ENCODE peak calls at places on chromosomes 4 and X, in four cellular contexts. V is neuronal stem cell, D is H9, N is colonic mucosa. J is an unnamed sample.

GRCh38 chr4:74005528-74005927 is 7.1 kb upstream of the CXCL5 start:
- DNase-seq in V (no peak), N (no peak), D (no peak), J (no peak)

GRCh38 chrX:136646602-136647239 is 1.2 kb upstream of the CD40LG start:
- DNase-seq in N (no peak), V (no peak), D (no peak), J (no peak)

GRCh38 chrX:9577555-9577954 is 112.7 kb downstream of the TBL1X start:
- DNase-seq in D (no peak), V (no peak), N (no peak), J (no peak)

GRCh38 chr4:113979157-113979972 is at the start of gene ARSJ:
- DNase-seq in D (peak; percentile 69), V (peak; percentile 63), N (peak; percentile 63), J (peak; percentile 87)

GRCh38 chr4:71259911-71260331 is 78.9 kb upstream of the SLC4A4 start:
- DNase-seq in N (no peak), D (no peak), V (no peak), J (no peak)

GRCh38 chr4:107831140-107831539 is 6.4 kb downstream of the SGMS2 start:
- DNase-seq in D (no peak), V (no peak), N (no peak), J (no peak)

GRCh38 chr4:2743518-2744445 is 12.4 kb downstream of the TNIP2 start:
- DNase-seq in V (no peak), N (peak; percentile 84), D (no peak), J (peak; percentile 64)

GRCh38 chrX:119726900-119727555 is 31.4 kb upstream of the SOWAHD start:
- DNase-seq in N (no peak), V (no peak), D (no peak), J (no peak)

GRCh38 chr4:110198472-110199419 is at the start of gene ELOVL6:
- DNase-seq in D (peak; percentile 91), V (peak; percentile 94), N (peak; percentile 78), J (peak; percentile 87)

GRCh38 chr4:39576268-39576667 is 49.0 kb upstream of the UGDH start:
- DNase-seq in V (no peak), D (peak; percentile 30), N (no peak), J (no peak)

GRCh38 chr4:189979196-189980047 is 38.8 kb downstream of the FRG1 start:
- DNase-seq in D (peak; percentile 32), V (no peak), N (no peak), J (peak; percentile 56)

GRCh38 chr4:6916587-6917444 is 7.2 kb downstream of the TBC1D14 start:
- DNase-seq in N (peak; percentile 85), D (no peak), V (no peak), J (peak; percentile 89)

GRCh38 chrX:129091097-129091496 is 432.2 kb downstream of the SMARCA1 start:
- DNase-seq in N (no peak), V (no peak), D (peak; percentile 88), J (no peak)

GRCh38 chr4:33262809-33263208 is 2542.6 kb downstream of the PCDH7 start:
- DNase-seq in N (no peak), V (no peak), D (no peak), J (no peak)

GRCh38 chr4:39698424-39699009 is 581 bp downstream of the UBE2K start:
- DNase-seq in V (no peak), N (peak; percentile 68), D (peak; percentile 61), J (no peak)

GRCh38 chrX:39675619-39676018 is 422.1 kb downstream of the BCOR start:
- DNase-seq in V (no peak), N (peak; percentile 44), D (no peak), J (peak; percentile 90)

GRCh38 chrX:5644786-5645185 is 583.9 kb downstream of the NLGN4X start:
- DNase-seq in N (no peak), V (no peak), D (peak; percentile 29), J (no peak)

GRCh38 chrX:103254921-103255455 is at the start of gene TCEAL8:
- DNase-seq in D (peak; percentile 90), V (peak; percentile 50), N (peak; percentile 80), J (peak; percentile 91)

GRCh38 chr4:154329268-154329858 is 162.2 kb downstream of the DCHS2 start:
- DNase-seq in V (no peak), N (no peak), D (no peak), J (no peak)

GRCh38 chr4:186149872-186150271 is 41.5 kb upstream of the CYP4V2 start:
- DNase-seq in V (no peak), N (peak; percentile 49), D (peak; percentile 93), J (peak; percentile 87)

GRCh38 chr4:149735796-149736195 is 79.8 kb downstream of the IQCM start:
- DNase-seq in V (no peak), N (no peak), D (no peak), J (no peak)

GRCh38 chrX:153874366-153875125 is 11.4 kb downstream of the L1CAM start:
- DNase-seq in D (no peak), N (no peak), V (no peak), J (peak; percentile 33)

GRCh38 chr4:182212211-182212761 is 30.9 kb upstream of the TENM3 start:
- DNase-seq in V (peak; percentile 24), D (no peak), N (no peak), J (no peak)

GRCh38 chr4:165297626-165298025 is 29.8 kb upstream of the MSMO1 start:
- DNase-seq in D (no peak), V (no peak), N (no peak), J (no peak)

GRCh38 chr4:110381784-110382183 is 94.2 kb upstream of the ENPEP start:
- DNase-seq in V (no peak), D (no peak), N (no peak), J (no peak)

GRCh38 chrX:117996918-117997480 is 119.6 kb downstream of the KLHL13 start:
- DNase-seq in D (no peak), N (no peak), V (no peak), J (no peak)

GRCh38 chr4:41160010-41160789 is 54.1 kb downstream of the APBB2 start:
- DNase-seq in V (no peak), D (peak; percentile 53), N (no peak), J (no peak)

GRCh38 chrX:51148848-51149247 is 183.8 kb upstream of the NUDT10 start:
- DNase-seq in D (peak; percentile 60), V (no peak), N (no peak), J (no peak)

GRCh38 chrX:51144828-51145442 is 187.7 kb upstream of the NUDT10 start:
- DNase-seq in D (peak; percentile 51), N (peak; percentile 41), V (peak; percentile 45), J (no peak)
- H3K27ac ChIP-seq in D (no peak overlapping the region), N (no peak overlapping the region), V (no peak overlapping the region), J (no peak overlapping the region)

DNA sequence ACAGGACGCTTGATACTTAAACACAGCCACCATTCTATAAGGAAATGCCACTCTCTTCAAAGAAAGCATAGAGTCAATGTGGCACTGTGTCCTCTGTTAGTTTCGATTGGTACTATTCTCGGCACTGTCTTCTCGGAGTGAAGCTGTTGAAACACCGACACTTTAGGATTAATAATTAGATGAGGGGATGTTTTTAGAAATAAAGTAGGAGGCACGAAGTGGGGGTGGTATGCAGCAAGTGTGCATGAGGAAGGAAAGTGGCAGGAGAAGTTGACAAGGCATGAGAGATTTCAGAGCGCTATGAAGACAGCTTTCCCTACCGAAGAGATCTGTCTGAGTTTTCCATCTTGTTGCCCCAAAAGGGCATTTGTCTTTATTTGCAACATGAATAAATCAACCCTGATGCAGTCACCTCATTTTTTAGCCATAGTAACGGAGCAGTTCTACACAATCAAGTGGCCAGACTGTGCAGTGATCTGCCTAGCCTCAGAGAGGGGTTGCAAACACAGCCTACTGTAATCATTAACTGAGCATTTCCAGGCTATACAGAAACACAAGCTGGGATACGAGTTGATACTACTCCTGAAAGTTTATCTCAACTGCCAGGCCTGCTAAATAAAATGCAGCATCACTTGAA is 8.3 kb downstream of the GPRIN3 start:
- DNase-seq in N (peak; percentile 47), D (no peak), V (no peak), J (no peak)
- H3K9ac ChIP-seq in N (peak overlapping the region; percentile 60), D (no peak overlapping the region), V (no peak overlapping the region), J (peak overlapping the region; percentile 38)

GRCh38 chr4:80136238-80136637 is 61.1 kb upstream of the PRDM8 start:
- DNase-seq in V (no peak), N (no peak), D (no peak), J (no peak)
- H3K27ac ChIP-seq in V (no peak overlapping the region), N (no peak overlapping the region), D (no peak overlapping the region), J (no peak overlapping the region)

DNA sequence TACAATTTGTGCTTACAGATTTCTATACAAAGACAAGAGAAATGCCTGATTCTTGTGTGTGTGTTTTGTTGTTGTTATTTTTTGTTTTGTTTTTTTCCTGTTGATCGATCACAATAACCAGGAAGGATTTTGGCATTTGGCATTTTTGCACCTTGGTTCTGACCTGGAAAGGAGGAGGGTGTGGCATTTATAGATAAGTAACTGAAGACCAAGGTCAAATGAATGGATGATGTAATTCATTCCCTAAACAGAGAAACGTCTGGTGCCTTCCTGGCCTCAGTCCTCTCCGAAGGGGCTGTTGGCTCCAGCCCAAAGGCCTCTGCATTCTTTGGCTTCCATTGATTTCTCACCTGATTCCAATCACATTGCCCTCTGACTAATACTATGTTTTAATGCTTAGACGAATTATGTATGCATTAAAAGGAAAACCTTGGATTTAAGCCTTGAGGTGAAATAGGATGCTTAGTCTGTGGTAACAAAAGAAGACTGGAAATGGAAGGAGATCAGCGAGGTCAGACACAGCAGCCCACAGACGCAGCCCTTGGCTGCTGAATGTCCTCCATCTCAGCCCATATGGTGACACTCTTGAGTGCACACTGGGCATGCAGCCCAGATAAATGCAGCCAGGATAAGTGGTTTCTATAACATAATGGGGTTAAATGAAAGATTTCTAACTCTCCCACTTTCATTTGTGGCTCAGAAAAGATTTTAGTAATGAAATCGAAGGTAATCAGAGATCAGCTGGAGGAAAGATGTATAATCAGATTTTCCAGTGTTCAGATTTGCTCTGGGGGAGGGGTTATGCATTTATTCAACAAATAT is 60.5 kb upstream of the TRIM2 start:
- DNase-seq in N (peak; percentile 50), V (no peak), D (no peak), J (no peak)
- H3K9ac ChIP-seq in N (peak overlapping the region; percentile 59), V (no peak overlapping the region), D (no peak overlapping the region), J (peak overlapping the region; percentile 4)

DNA sequence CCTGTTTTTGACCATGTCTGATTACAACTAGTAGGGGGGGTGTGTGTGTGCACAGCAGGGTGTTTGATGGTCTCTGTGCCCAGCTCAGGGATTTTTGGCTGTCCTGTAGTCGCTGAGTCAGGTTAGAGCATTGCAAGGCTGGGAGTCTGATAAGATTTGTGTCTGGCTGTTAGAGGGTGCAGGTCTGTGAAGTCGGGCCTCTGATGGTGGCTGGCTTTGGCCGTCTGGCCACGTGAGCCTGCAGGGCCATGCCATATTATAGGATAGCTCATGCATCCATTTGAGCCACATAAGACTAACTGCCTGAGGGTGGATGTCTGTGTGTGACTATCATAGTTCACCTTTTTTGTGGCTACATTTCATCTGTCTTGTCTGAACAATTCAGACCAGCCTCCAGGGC is 4.9 kb downstream of the PORCN start:
- DNase-seq in V (no peak), D (no peak), N (no peak), J (no peak)
- H3K27ac ChIP-seq in V (no peak overlapping the region), D (no peak overlapping the region), N (no peak overlapping the region), J (no peak overlapping the region)